ENCODE peak calls at places on chromosome 2, in seven cellular contexts. I, E, S, F, V, L and G are unnamed samples.

GRCh38 chr2:25894135-25894830 is 16.0 kb upstream of the ASXL2 start:
- DNase-seq in I (no peak), E (no peak), S (no peak), F (peak), V (no peak), L (no peak), G (no peak)

GRCh38 chr2:133652407-133652806 is 84.1 kb upstream of the NCKAP5 start:
- DNase-seq in I (no peak), E (no peak), S (no peak), F (peak), V (no peak), L (no peak), G (no peak)

GRCh38 chr2:79393806-79394484 is 118.9 kb upstream of the CTNNA2 start:
- DNase-seq in I (no peak), E (peak), S (peak), F (no peak), V (no peak), L (no peak), G (peak)

GRCh38 chr2:85071096-85071495 is 62.1 kb upstream of the TCF7L1 start:
- DNase-seq in I (no peak), E (no peak), S (no peak), F (peak), V (no peak), L (no peak), G (no peak)

GRCh38 chr2:145185696-145186095 is 665.8 kb upstream of the ZEB2 start:
- DNase-seq in I (no peak), E (no peak), S (no peak), F (peak), V (no peak), L (no peak), G (peak)

GRCh38 chr2:27370816-27371620 is 602 bp downstream of the SNX17 start:
- DNase-seq in I (peak), E (no peak), S (no peak), F (peak), V (peak), L (peak), G (peak)

GRCh38 chr2:20015482-20016083 is 3.1 kb upstream of the MATN3 start:
- DNase-seq in I (no peak), E (no peak), S (no peak), F (peak), V (peak), L (no peak), G (peak)

GRCh38 chr2:229407170-229407569 is 136.1 kb upstream of the PID1 start:
- DNase-seq in I (peak), E (peak), S (no peak), F (peak), V (no peak), L (no peak), G (peak)

GRCh38 chr2:86035371-86035882 is 70.3 kb downstream of the POLR1A start:
- DNase-seq in I (peak), E (peak), S (no peak), F (no peak), V (no peak), L (no peak), G (no peak)

GRCh38 chr2:15748736-15749323 is 157.2 kb downstream of the DDX1 start:
- DNase-seq in I (no peak), E (no peak), S (peak), F (peak), V (no peak), L (no peak), G (peak)

GRCh38 chr2:19035238-19035637 is 323.2 kb downstream of the OSR1 start:
- DNase-seq in I (no peak), E (peak), S (no peak), F (peak), V (no peak), L (no peak), G (no peak)

GRCh38 chr2:1755436-1756191 is 11.3 kb upstream of the PXDN start:
- DNase-seq in I (peak), E (no peak), S (no peak), F (peak), V (no peak), L (no peak), G (no peak)

GRCh38 chr2:176461686-176462376 is 192.6 kb downstream of the MTX2 start:
- DNase-seq in I (no peak), E (no peak), S (no peak), F (peak), V (no peak), L (no peak), G (no peak)